ENCODE peak calls at places on chromosome 1, in six cellular contexts. D is naive thymus-derived CD4-positive, alpha-beta T cell; B is HepG2; T is activated CD8-positive, alpha-beta memory T cell treated with anti-CD3 and anti-CD28 coated beads, Interleukin-2, amount 10 ng/mL, durations not matched to agents 7 days and 5 days; N is left ventricle myocardium superior; Q is activated CD8-positive, alpha-beta T cell treated with anti-CD3 and anti-CD28 coated beads, Interleukin-2, amount 10 ng/mL, durations not matched to agents 7 days and 5 days. J is an unnamed sample.

GRCh38 chr1:52676249-52676903 is 21.8 kb downstream of the COA7 start:
- ATAC-seq in D (no peak), B (peak), T (no peak), N (peak), Q (no peak), J (no peak)

GRCh38 chr1:192566657-192567056 is 8.9 kb upstream of the RGS1 start:
- ATAC-seq in D (no peak), B (no peak), T (no peak), N (no peak), Q (no peak), J (peak)

GRCh38 chr1:110684476-110684875 is 9.7 kb upstream of the KCNA3 start:
- ATAC-seq in D (no peak), B (no peak), T (no peak), N (no peak), Q (no peak), J (peak)

GRCh38 chr1:195472298-195472697 is 1135.9 kb downstream of the KCNT2 start:
- ATAC-seq in D (no peak), B (no peak), T (no peak), N (no peak), Q (no peak), J (no peak)

GRCh38 chr1:152461544-152461943 is 47.5 kb upstream of the CRNN start:
- ATAC-seq in D (peak), B (peak), T (peak), N (peak), Q (peak), J (peak)

GRCh38 chr1:40793617-40794016 is 10.0 kb downstream of the KCNQ4 start:
- ATAC-seq in D (no peak), B (no peak), T (no peak), N (no peak), Q (no peak), J (no peak)

GRCh38 chr1:16226495-16227179 is 10.3 kb downstream of the CPLANE2 start:
- ATAC-seq in D (peak), B (no peak), T (no peak), N (peak), Q (no peak), J (no peak)

GRCh38 chr1:66317156-66317543 is 216.8 kb upstream of the SGIP1 start:
- ATAC-seq in D (peak), B (no peak), T (no peak), N (peak), Q (peak), J (no peak)

GRCh38 chr1:227733751-227734545 is 1.2 kb downstream of the JMJD4 start:
- ATAC-seq in D (no peak), B (no peak), T (no peak), N (no peak), Q (no peak), J (no peak)